ENCODE peak calls at places on chromosomes 6 and 20, in nine cellular contexts. J, Z, P, G, W, C, U, K and M are unnamed samples.
A peak's percentile ranks its signal among the peaks of the same experiment; 100 is the strongest.

GRCh38 chr6:4170297-4170696 is 34.9 kb upstream of the ECI2 start:
- DNase-seq in C (no peak), Z (no peak), K (no peak), W (no peak), J (no peak), G (no peak), P (no peak), U (no peak), M (no peak)

GRCh38 chr20:4289875-4290274 is 274.5 kb upstream of the RNF24 start:
- DNase-seq in J (no peak), U (peak; percentile 53), W (peak; percentile 6), P (peak; percentile 49), G (no peak), C (no peak), K (no peak), Z (no peak), M (no peak)

GRCh38 chr6:14810021-14810420 is 435.8 kb upstream of the JARID2 start:
- DNase-seq in W (no peak), G (no peak), P (no peak), U (no peak), C (no peak), J (no peak), K (no peak), Z (no peak), M (no peak)

GRCh38 chr20:53750827-53751393 is 157.3 kb upstream of the ZNF217 start:
- DNase-seq in W (peak; percentile 54), C (no peak), G (peak; percentile 81), J (peak; percentile 86), P (no peak), U (no peak), Z (no peak), K (no peak), M (peak; percentile 64)

GRCh38 chr6:25026723-25027122 is 91.0 kb upstream of the RIPOR2 start:
- DNase-seq in G (no peak), K (no peak), Z (no peak), J (no peak), W (no peak), P (no peak), C (peak; percentile 81), U (peak; percentile 68), M (no peak)

GRCh38 chr6:147689398-147689797 is 180.9 kb downstream of the SAMD5 start:
- DNase-seq in Z (no peak), W (peak; percentile 57), U (no peak), K (no peak), C (no peak), P (no peak), G (no peak), J (no peak), M (no peak)

GRCh38 chr20:32636278-32636677 is 37.5 kb downstream of the C20orf203 start:
- DNase-seq in Z (no peak), P (no peak), J (peak; percentile 38), K (no peak), W (no peak), C (no peak), G (no peak), U (peak; percentile 57), M (no peak)

GRCh38 chr20:13212750-13213149 is 8.3 kb upstream of the ISM1 start:
- DNase-seq in W (no peak), G (peak; percentile 35), Z (no peak), P (no peak), K (no peak), U (no peak), J (no peak), C (no peak), M (no peak)

GRCh38 chr6:14742680-14743079 is 503.2 kb upstream of the JARID2 start:
- DNase-seq in U (no peak), G (no peak), Z (no peak), K (no peak), J (no peak), P (no peak), W (no peak), C (no peak), M (no peak)

GRCh38 chr6:163490826-163491577 is 76.5 kb downstream of the QKI start:
- DNase-seq in W (peak; percentile 77), G (peak; percentile 71), Z (no peak), U (no peak), C (no peak), K (peak; percentile 74), P (peak; percentile 74), J (peak; percentile 75), M (no peak)

GRCh38 chr6:131206463-131207251 is 71.4 kb downstream of the AKAP7 start:
- DNase-seq in P (no peak), Z (no peak), J (no peak), C (no peak), K (no peak), U (no peak), G (no peak), W (no peak), M (no peak)

GRCh38 chr20:1440024-1440423 is 26.6 kb downstream of the NSFL1C start:
- DNase-seq in G (peak; percentile 15), C (no peak), K (no peak), W (peak; percentile 61), Z (no peak), P (peak; percentile 50), U (peak; percentile 87), J (no peak), M (no peak)

GRCh38 chr20:57843941-57844625 is 134.3 kb upstream of the PMEPA1 start:
- DNase-seq in P (no peak), U (peak; percentile 33), J (no peak), G (no peak), Z (no peak), K (no peak), W (no peak), C (no peak), M (no peak)

GRCh38 chr6:145904391-145904790 is 59.8 kb downstream of the SHPRH start:
- DNase-seq in J (no peak), Z (no peak), U (no peak), W (no peak), K (no peak), G (no peak), P (no peak), C (no peak), M (no peak)

DNA sequence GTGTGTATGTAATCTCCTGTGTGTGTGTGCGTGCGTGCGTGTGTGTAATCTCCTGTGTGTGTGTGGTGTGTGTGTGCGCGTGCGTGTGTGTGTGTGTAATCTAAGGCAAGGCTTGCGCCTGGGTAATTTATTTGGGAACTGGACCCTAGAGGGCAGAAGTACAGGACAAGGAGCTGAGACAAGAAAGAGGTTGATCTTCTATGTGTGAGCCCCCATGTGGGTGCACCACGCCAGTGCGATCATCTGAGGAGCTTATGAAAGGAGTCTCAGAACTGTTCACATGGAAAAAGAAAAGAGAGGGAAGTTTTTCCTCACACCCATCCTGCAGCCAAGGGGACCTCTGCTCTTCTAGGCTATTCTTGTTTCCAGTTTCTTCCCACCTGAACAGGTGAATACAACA is 220.1 kb upstream of the GGTLC1 start:
- DNase-seq in Z (no peak), U (peak; percentile 83), J (no peak), W (peak; percentile 34), P (peak; percentile 53), G (no peak), K (no peak), C (no peak), M (no peak)
- TF ChIP-seq CTCF in Z (no peak), U (peak; percentile 72), J (no peak), W (no peak), P (peak; percentile 19), G (no peak), K (no peak), C (no peak), M (no peak)

GRCh38 chr20:6767536-6768227 is at the start of gene BMP2:
- DNase-seq in P (peak; percentile 48), C (peak; percentile 51), K (peak; percentile 68), J (peak; percentile 65), U (peak; percentile 82), W (peak; percentile 28), Z (peak; percentile 52), G (peak; percentile 63), M (no peak)
- H3K27ac ChIP-seq in P (peak within 1 kb of the TSS; percentile 14), C (peak within 1 kb of the TSS; percentile 73), K (peak within 1 kb of the TSS; percentile 27), J (no peak within 1 kb of the TSS), U (no peak within 1 kb of the TSS), W (no peak within 1 kb of the TSS), Z (peak within 1 kb of the TSS; percentile 88), G (no peak within 1 kb of the TSS), M (no peak within 1 kb of the TSS)

GRCh38 chr6:36623547-36624459 is 29.6 kb downstream of the SRSF3 start:
- DNase-seq in G (peak; percentile 87), C (peak; percentile 89), U (peak; percentile 96), J (peak; percentile 61), W (peak; percentile 88), P (peak; percentile 62), K (peak; percentile 92), Z (peak; percentile 82), M (peak; percentile 74)

GRCh38 chr6:36624461-36625160 is 30.4 kb downstream of the SRSF3 start:
- DNase-seq in W (no peak), J (no peak), Z (no peak), C (no peak), U (no peak), G (no peak), K (no peak), P (no peak), M (no peak)

GRCh38 chr6:36626636-36627035 is 32.5 kb downstream of the SRSF3 start:
- DNase-seq in Z (no peak), J (no peak), W (no peak), G (no peak), U (no peak), P (no peak), K (no peak), C (no peak), M (no peak)

GRCh38 chr6:36627141-36627540 is 33.0 kb downstream of the SRSF3 start:
- DNase-seq in K (no peak), C (no peak), Z (no peak), J (no peak), U (no peak), W (no peak), P (no peak), G (no peak), M (no peak)

DNA sequence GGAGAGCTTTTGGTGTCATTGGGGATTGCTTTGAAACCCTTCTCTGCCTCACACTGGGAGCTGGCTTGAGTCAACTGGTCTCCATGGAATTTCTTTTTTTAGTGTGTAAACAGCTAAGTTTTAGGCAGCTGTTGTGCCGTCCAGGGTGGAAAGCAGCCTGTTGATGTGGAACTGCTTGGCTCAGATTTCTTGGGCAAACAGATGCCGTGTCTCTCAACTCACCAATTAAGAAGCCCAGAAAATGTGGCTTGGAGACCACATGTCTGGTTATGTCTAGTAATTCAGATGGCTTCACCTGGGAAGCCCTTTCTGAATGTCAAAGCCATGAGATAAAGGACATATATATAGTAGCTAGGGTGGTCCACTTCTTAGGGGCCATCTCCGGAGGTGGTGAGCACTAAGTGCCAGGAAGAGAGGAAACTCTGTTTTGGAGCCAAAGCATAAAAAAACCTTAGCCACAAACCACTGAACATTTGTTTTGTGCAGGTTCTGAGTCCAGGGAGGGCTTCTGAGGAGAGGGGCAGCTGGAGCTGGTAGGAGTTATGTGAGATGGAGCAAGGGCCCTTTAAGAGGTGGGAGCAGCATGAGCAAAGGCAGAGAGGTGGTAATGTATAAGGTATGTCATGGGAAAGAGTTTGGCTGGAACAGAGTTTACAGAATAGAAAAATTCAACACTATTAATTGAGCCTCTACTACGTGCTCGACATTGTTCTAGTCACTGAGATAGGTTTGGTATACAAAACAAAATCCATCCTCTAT is 31.2 kb downstream of the SRSF3 start:
- DNase-seq in W (peak; percentile 54), J (peak; percentile 71), G (peak; percentile 89), K (no peak), Z (no peak), P (no peak), C (no peak), U (no peak), M (no peak)
- TF ChIP-seq CTCF in W (no peak), J (no peak), G (no peak), K (no peak), Z (no peak), P (no peak), C (no peak), U (no peak), M (no peak)

GRCh38 chr6:104983296-104983695 is 26.4 kb downstream of the LIN28B start:
- DNase-seq in Z (no peak), W (no peak), U (no peak), K (no peak), P (no peak), C (no peak), J (no peak), G (no peak), M (no peak)
- H3K27ac ChIP-seq in Z (no peak overlapping the region), W (no peak overlapping the region), U (no peak overlapping the region), K (no peak overlapping the region), P (no peak overlapping the region), C (no peak overlapping the region), J (no peak overlapping the region), G (no peak overlapping the region), M (no peak overlapping the region)